ENCODE peak calls at places on chromosome 20, in four cellular contexts. W is choroid plexus epithelial cell, O is BJ, V is AG10803. C is an unnamed sample.

GRCh38 chr20:55961351-55962320 is 43.7 kb downstream of the CBLN4 start:
- DNase-seq in V (no peak), W (no peak), O (no peak), C (no peak)

GRCh38 chr20:44014807-44015732 is 100.4 kb downstream of the TOX2 start:
- DNase-seq in W (no peak), V (no peak), O (no peak), C (no peak)

GRCh38 chr20:48754269-48754668 is 73.5 kb downstream of the PREX1 start:
- DNase-seq in O (no peak), V (no peak), W (no peak), C (no peak)

GRCh38 chr20:46122071-46122470 is 4.0 kb downstream of the CD40 start:
- DNase-seq in W (peak), O (no peak), V (peak), C (no peak)

GRCh38 chr20:24503352-24503931 is 34.0 kb downstream of the SYNDIG1 start:
- DNase-seq in V (peak), O (peak), W (peak), C (no peak)

GRCh38 chr20:59560588-59561227 is 43.6 kb upstream of the PHACTR3 start:
- DNase-seq in V (peak), O (no peak), W (peak), C (no peak)

GRCh38 chr20:8867346-8867745 is 201.5 kb upstream of the PLCB4 start:
- DNase-seq in W (no peak), V (no peak), O (no peak), C (no peak)

GRCh38 chr20:57076202-57076651 is 190.2 kb downstream of the BMP7 start:
- DNase-seq in O (peak), W (peak), V (peak), C (no peak)

GRCh38 chr20:38115896-38116295 is 49.2 kb downstream of the TGM2 start:
- DNase-seq in O (no peak), V (no peak), W (no peak), C (no peak)

GRCh38 chr20:16569218-16570153 is 3.8 kb downstream of the KIF16B start:
- DNase-seq in W (no peak), O (no peak), V (no peak), C (no peak)

GRCh38 chr20:56195946-56196345 is 52.6 kb upstream of the MC3R start:
- DNase-seq in V (no peak), O (no peak), W (no peak), C (no peak)

GRCh38 chr20:54476336-54476928 is 1.0 kb downstream of the DOK5 start:
- DNase-seq in V (no peak), W (no peak), O (no peak), C (no peak)

GRCh38 chr20:33791021-33791420 is 20.1 kb upstream of the CHMP4B start:
- DNase-seq in V (no peak), W (no peak), O (no peak), C (no peak)

GRCh38 chr20:62305149-62305764 is 2.5 kb downstream of the ADRM1 start:
- DNase-seq in V (no peak), O (no peak), W (no peak), C (no peak)

GRCh38 chr20:63346131-63347080 is 14.7 kb downstream of the CHRNA4 start:
- DNase-seq in W (no peak), V (no peak), O (no peak), C (no peak)

GRCh38 chr20:50886184-50886790 is 45.0 kb downstream of the ADNP start:
- DNase-seq in W (no peak), O (no peak), V (no peak), C (no peak)

GRCh38 chr20:16263582-16263981 is 309.7 kb downstream of the KIF16B start:
- DNase-seq in O (no peak), W (no peak), V (no peak), C (no peak)

GRCh38 chr20:53331151-53331973 is 262.3 kb downstream of the ZNF217 start:
- DNase-seq in O (peak), V (peak), W (peak), C (no peak)

GRCh38 chr20:60200305-60200918 is 242.2 kb downstream of the CDH26 start:
- DNase-seq in V (no peak), W (no peak), O (no peak), C (no peak)

GRCh38 chr20:35271073-35271882 is 6.6 kb downstream of the MMP24OS start:
- DNase-seq in V (no peak), O (no peak), W (no peak), C (no peak)

GRCh38 chr20:44151621-44152416 is 35.2 kb downstream of the JPH2 start:
- DNase-seq in V (no peak), O (no peak), W (no peak), C (no peak)

GRCh38 chr20:18436847-18437246 is 30.0 kb downstream of the DZANK1 start:
- DNase-seq in O (no peak), W (no peak), V (no peak), C (no peak)

GRCh38 chr20:41408986-41409385 is 42.4 kb upstream of the EMILIN3 start:
- DNase-seq in V (no peak), W (no peak), O (no peak), C (no peak)

GRCh38 chr20:53804920-53805894 is 211.6 kb upstream of the ZNF217 start:
- DNase-seq in O (no peak), V (no peak), W (no peak), C (no peak)

GRCh38 chr20:33709905-33710541 is 10.1 kb downstream of the PXMP4 start:
- DNase-seq in V (no peak), W (no peak), O (no peak), C (no peak)

GRCh38 chr20:8764289-8764962 is 304.5 kb upstream of the PLCB4 start:
- DNase-seq in V (peak), O (no peak), W (peak), C (no peak)

GRCh38 chr20:24785141-24785924 is 163.7 kb upstream of the CST7 start:
- DNase-seq in V (peak), W (no peak), O (peak), C (no peak)

GRCh38 chr20:10448270-10449156 is 13.4 kb downstream of the SLX4IP start:
- DNase-seq in W (peak), V (peak), O (no peak), C (no peak)

GRCh38 chr20:10443936-10444335 is 8.8 kb downstream of the SLX4IP start:
- DNase-seq in V (no peak), O (no peak), W (no peak), C (no peak)

GRCh38 chr20:10449270-10449669 is 14.2 kb downstream of the SLX4IP start:
- DNase-seq in V (no peak), O (no peak), W (no peak), C (no peak)

GRCh38 chr20:10445758-10446157 is 10.7 kb downstream of the SLX4IP start:
- DNase-seq in W (no peak), O (no peak), V (no peak), C (no peak)

DNA sequence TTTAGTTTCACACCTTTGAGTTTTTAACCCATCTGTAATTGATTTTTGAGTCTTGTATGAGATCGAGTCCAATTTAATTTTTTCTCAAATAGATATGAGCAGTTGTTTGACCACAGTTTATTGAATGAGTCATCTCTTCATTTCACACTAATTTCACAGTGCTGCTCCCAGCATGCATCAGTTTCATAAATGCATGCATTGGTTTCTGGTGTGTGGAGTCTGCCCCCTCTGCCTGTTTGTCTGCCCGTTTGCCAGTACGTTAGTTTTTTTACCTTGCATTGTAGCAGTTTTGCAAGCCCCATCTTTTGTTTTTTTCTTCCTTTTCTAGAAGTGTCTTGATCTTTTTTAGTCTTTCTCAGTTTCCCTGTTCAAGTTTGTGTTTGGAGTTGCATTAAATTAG is 11.9 kb downstream of the SLX4IP start:
- DNase-seq in W (peak), O (peak), V (peak), C (no peak)
- TF ChIP-seq CTCF in W (peak), O (no peak), V (peak), C (no peak)

DNA sequence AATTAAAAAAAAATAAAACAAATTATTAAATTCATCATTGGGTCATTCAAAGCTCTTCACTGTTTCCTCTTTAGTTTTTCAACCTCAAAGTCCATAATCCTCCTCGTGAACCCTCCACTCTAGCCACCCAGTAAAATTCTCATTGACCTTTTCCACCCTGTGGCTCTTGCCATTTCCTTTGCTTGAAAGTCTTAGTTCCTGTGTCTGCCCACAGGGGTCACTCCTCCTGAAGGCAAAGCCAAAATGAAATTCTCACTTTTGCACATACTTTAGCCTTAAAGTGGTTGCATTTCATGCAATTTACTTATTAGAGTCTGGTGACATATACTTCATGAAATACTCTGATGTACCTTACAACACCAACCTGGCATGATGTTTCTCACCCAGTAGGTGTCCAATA is 263.7 kb downstream of the BMP2 start:
- DNase-seq in W (peak), V (no peak), O (no peak), C (no peak)
- TF ChIP-seq CTCF in W (peak), V (peak), O (no peak), C (peak)

GRCh38 chr20:5315807-5316187 is 957 bp downstream of the PROKR2 start:
- DNase-seq in V (no peak), W (no peak), O (no peak), C (no peak)

GRCh38 chr20:5312518-5312917 is 4.2 kb downstream of the PROKR2 start:
- DNase-seq in W (no peak), O (no peak), V (no peak), C (no peak)

GRCh38 chr20:5313916-5314315 is 2.8 kb downstream of the PROKR2 start:
- DNase-seq in O (no peak), V (no peak), W (no peak), C (no peak)

DNA sequence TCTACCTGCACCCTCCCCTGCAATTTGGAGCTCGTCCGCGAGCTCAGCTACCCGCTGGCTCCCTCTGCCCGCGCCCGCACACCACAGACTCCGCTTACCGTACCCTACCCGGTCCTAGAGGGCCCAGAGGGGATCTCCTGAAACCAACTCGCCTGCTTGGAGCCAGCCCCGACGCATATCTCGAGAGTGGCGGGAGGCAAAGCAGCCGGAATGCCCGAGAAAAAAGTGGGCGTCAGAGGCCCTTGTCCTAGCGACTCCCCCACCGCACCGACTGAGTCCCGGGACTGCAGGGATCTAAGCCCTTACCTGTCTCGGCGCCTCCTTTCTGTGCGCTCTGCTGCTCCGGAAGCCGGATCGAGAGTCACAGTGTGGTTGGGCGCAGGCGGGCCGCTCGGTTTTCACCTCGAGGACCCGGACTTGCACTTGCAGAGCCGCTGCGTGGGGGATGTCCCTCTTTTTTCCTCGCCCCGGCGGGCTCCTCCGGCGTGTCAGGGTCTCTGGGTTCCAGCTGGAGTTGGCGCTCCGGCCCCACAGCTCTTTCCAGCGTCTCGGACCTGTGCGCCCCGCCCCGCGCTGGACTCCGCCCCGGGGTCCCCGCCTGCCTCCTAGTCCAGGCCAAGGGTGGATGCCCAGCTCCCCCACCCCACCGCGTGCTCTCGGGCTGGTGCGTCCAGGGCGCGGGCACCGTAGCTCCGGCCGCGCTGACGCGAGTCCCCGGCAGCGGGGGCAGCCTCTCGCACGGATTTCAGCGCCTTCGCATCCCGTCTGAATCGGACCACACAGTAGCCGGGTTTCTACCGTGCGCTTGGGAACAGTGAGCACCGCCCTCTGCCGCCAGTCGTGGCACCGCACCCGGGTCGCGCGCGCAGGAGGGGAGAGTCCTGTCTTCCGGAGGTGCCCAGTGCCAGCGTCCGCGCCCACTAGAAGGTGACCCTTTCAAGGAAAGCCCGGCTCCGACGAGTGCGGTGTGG is at the start of gene PROKR2:
- DNase-seq in W (no peak), V (no peak), O (no peak), C (no peak)
- TF ChIP-seq CTCF in W (no peak), V (no peak), O (no peak), C (peak)

GRCh38 chr20:21767200-21767738 is 61.8 kb downstream of the PAX1 start:
- DNase-seq in O (no peak), W (no peak), V (no peak), C (no peak)

DNA sequence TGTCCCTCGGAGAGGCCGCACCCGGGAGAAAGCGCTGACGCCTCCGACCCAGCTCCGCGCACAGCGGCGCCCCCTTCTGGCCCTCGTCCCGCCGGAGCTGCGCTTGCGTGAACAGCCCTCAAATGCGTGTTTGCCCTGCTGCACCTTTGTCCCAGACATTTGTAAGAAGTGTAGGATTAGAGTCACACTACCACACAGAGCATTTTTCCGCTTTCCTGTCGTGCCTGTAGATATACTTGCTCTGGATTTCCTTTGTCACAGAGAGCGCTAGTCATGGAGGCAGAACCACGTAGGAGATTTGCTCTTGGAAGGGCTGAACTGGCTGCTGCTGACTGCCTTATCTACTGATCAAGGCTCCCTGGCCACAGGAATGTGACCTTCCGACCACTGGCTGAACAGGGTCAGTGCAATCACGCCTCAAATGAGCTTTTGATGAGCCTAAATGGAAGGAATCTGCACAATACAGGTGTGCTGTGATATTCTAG is 62.3 kb downstream of the PAX1 start:
- DNase-seq in O (no peak), W (no peak), V (no peak), C (peak)
- TF ChIP-seq CTCF in O (no peak), W (no peak), V (no peak), C (peak)

DNA sequence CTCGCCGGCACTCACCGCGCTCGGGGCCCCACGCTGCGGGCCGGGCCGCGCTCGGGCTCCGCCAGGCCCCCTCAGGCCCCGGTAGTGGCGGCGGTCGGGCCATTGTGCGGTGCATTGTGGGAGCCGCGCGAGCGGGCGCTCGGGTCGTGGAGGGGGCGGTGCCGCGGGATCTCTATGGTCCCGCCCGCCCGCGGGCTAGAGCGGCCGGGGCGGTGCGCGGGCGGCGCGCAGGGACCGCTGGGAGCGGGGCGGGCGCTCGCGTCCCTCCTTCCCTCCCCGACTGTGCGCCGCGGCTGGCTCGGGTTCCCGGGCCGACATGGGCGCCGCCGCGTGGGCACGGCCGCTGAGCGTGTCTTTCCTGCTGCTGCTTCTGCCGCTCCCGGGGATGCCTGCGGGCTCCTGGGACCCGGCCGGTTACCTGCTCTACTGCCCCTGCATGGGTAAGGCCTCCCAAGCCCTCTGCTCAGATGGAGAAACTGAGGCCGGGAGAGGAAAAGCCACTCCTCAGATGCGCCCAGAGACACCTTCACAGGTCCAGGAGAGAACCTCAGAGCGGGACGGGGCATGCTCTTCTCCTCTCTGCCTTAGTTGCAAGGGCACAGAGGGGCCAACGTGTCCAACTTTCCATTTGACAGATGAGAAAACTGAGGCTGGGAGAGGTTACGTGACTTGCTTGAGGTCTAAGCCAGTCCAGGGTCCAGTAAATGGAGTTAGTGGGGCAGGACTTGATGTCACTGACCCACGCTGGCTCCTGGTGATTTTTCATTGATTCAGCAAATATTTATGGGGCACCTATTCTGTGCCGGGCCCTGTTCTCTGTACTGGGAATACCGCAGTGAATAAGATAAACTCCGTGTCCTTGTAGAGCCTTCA is at the start of the genes PLAGL2 and POFUT1:
- DNase-seq in O (peak), V (peak), W (peak), C (peak)
- TF ChIP-seq CTCF in O (peak), V (peak), W (peak), C (peak)

GRCh38 chr20:47205577-47206123 is 150.8 kb downstream of the ZMYND8 start:
- DNase-seq in W (peak), V (peak), O (no peak), C (no peak)
- TF ChIP-seq CTCF in W (peak), V (peak), O (peak), C (peak)

C was measured in type B pancreatic cell.